ENCODE peak calls at places on chromosomes 12 and 14, in four cellular contexts. L is gastrocnemius medialis, A is body of pancreas, X is iPS DF 6.9. Z is an unnamed sample. For H3K4me1, the result is how much of the 10 kb centered on the place peaks cover.

GRCh38 chr12:132610896-132611602 is 667 bp upstream of the LRCOL1 start:
- DNase-seq in L (no peak), A (no peak), X (no peak), Z (no peak)

GRCh38 chr14:29521526-29522137 is 406.0 kb downstream of the PRKD1 start:
- DNase-seq in L (no peak), A (no peak), X (peak), Z (no peak)

GRCh38 chr12:118102609-118103008 is 1.2 kb downstream of the VSIG10 start:
- DNase-seq in L (no peak), A (no peak), X (no peak), Z (no peak)

GRCh38 chr14:95889236-95889979 is 12.8 kb downstream of the TUNAR start:
- DNase-seq in L (no peak), A (no peak), X (no peak), Z (no peak)

GRCh38 chr14:76768201-76768656 is 7.0 kb downstream of the VASH1 start:
- DNase-seq in L (no peak), A (peak), X (no peak), Z (peak)

GRCh38 chr12:57740656-57741412 is 2.3 kb upstream of the AGAP2 start:
- DNase-seq in L (no peak), A (no peak), X (no peak), Z (no peak)

GRCh38 chr12:5085896-5086295 is 42.2 kb downstream of the KCNA5 start:
- DNase-seq in L (no peak), A (no peak), X (no peak), Z (no peak)

GRCh38 chr12:27922591-27923139 is 49.9 kb downstream of the PTHLH start:
- DNase-seq in L (no peak), A (peak), X (no peak), Z (no peak)

GRCh38 chr12:22395666-22396065 is 61.2 kb upstream of the ST8SIA1 start:
- DNase-seq in L (no peak), A (no peak), X (no peak), Z (no peak)

GRCh38 chr14:33532581-33532980 is 418.3 kb downstream of the EGLN3 start:
- DNase-seq in L (no peak), A (no peak), X (no peak), Z (no peak)

GRCh38 chr14:23060536-23061260 is 3.4 kb upstream of the CDH24 start:
- DNase-seq in L (no peak), A (no peak), X (no peak), Z (no peak)

GRCh38 chr14:54348001-54348611 is 48.7 kb upstream of the CDKN3 start:
- DNase-seq in L (no peak), A (no peak), X (no peak), Z (no peak)

GRCh38 chr12:103903979-103904378 is 26.2 kb upstream of the HSP90B1 start:
- DNase-seq in L (no peak), A (no peak), X (no peak), Z (no peak)

GRCh38 chr12:49706351-49707126 is 666 bp downstream of the FMNL3 start:
- DNase-seq in L (no peak), A (peak), X (no peak), Z (peak)

GRCh38 chr14:53896773-53897172 is 59.9 kb downstream of the BMP4 start:
- DNase-seq in L (no peak), A (no peak), X (no peak), Z (no peak)

GRCh38 chr14:73567951-73568885 is 795 bp upstream of the ACOT2 start:
- DNase-seq in L (no peak), A (no peak), X (no peak), Z (no peak)

GRCh38 chr12:9049520-9050133 is 60.3 kb downstream of the KLRG1 start:
- DNase-seq in L (no peak), A (no peak), X (no peak), Z (no peak)

DNA sequence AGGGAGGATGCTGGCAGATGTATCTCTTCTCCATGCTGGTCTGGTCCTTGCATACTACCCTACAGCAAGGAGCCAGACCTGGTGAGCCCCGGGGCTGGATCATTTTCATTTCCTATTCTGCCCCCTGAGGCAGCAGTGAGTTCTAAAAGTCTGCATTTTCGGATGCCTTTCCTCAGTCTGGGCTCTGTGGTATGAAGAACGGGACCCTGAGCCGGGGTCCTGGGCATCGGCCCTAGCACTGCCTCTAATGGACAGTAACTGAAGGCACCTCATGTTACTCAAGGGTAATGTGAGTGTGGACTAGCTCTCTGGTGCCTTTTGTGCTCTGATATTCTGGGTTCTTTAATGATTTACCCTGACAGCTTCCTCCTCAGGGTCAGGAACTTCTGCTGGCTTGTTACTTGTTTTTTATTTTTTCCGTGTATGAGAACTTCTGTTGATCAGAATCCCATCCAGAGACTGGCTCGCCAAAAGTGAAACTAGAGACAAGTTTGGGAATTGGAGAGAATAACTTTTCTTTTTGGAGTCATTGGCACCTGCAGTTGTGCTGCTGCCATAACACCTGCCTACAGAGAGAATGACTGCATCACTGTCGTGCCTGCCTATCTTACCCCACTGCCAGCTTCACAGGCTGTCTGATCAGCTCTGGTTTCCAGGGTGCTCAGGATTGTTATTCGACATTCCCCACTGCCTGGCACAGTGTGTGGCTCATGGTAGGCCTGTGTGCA is 62.3 kb downstream of the SUSD6 start:
- DNase-seq in L (no peak), A (no peak), X (no peak), Z (no peak)
- H3K4me1 ChIP-seq in L (half or more), A (half or more), X (under half), Z (half or more)

GRCh38 chr12:109953656-109954055 is 42.5 kb downstream of the GIT2 start:
- DNase-seq in L (no peak), A (no peak), X (no peak), Z (no peak)
- H3K4me1 ChIP-seq in L (half or more), A (half or more), X (under half), Z (under half)

DNA sequence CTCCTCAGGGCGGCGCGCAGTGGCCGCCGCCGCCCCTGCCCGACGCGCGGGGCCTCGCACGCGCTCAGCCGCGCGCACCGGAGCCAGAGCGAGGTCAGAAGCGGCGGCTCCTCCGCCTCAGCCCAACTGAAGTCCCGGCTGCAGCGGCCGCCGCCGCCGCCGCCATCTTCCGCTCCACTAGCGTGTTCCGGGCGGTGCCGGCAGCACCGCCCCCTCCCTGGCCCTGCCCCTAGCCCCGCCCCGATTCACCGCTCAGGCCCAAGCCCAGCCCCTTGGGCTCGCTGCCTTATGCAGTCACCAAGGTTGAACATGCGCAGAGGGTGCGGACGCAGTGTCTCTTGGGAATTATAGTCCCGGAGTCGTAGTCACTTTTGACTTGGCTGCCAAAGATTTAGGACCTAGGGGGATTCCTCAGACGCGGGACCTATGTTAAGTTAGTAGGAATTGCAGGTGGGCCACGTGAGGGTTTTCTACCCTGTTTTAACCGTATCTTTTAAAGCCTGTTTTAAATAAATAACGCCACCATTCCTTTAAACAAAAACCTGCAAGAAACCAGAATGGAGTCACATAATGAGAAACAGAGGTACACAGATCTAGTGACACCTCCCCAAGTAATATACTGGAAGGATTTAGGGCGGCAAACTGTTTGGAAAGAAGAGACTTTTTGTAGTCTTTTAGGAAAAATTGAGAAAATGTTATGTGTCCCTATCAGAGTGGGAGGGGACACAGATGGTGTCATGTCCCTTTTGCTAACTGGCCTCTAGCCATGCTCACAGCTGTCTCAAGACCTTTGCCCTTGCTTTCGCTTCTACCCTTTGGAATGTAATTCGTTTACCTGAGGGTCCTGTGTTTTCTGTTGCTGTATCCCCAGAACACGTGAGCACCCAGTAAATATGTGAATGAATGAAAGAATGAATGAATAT is at the start of gene PPTC7:
- DNase-seq in L (peak), A (peak), X (peak), Z (peak)
- H3K4me1 ChIP-seq in L (half or more), A (half or more), X (under half), Z (half or more)

GRCh38 chr14:91357272-91357671 is 60.3 kb downstream of the CCDC88C start:
- DNase-seq in L (no peak), A (no peak), X (no peak), Z (no peak)

GRCh38 chr14:91357731-91358319 is 59.8 kb downstream of the CCDC88C start:
- DNase-seq in L (no peak), A (no peak), X (no peak), Z (no peak)

GRCh38 chr14:91356218-91356763 is 61.3 kb downstream of the CCDC88C start:
- DNase-seq in L (no peak), A (no peak), X (no peak), Z (no peak)

GRCh38 chr14:91360490-91361235 is 57.0 kb downstream of the CCDC88C start:
- DNase-seq in L (no peak), A (no peak), X (no peak), Z (no peak)

GRCh38 chr14:91358654-91359210 is 58.9 kb downstream of the CCDC88C start:
- DNase-seq in L (no peak), A (no peak), X (no peak), Z (no peak)
- H3K4me1 ChIP-seq in L (under half), A (under half), X (under half), Z (under half)

GRCh38 chr12:56087220-56087619 is 7.3 kb downstream of the ERBB3 start:
- DNase-seq in L (peak), A (peak), X (no peak), Z (peak)

GRCh38 chr12:56086096-56086495 is 6.1 kb downstream of the ERBB3 start:
- DNase-seq in L (no peak), A (peak), X (no peak), Z (no peak)

GRCh38 chr12:56082967-56083366 is 3.0 kb downstream of the ERBB3 start:
- DNase-seq in L (no peak), A (no peak), X (no peak), Z (no peak)

GRCh38 chr12:56084958-56085543 is 5.1 kb downstream of the ERBB3 start:
- DNase-seq in L (no peak), A (peak), X (no peak), Z (peak)

GRCh38 chr12:56086608-56087007 is 6.6 kb downstream of the ERBB3 start:
- DNase-seq in L (no peak), A (no peak), X (no peak), Z (no peak)
- H3K4me1 ChIP-seq in L (under half), A (half or more), X (under half), Z (under half)

DNA sequence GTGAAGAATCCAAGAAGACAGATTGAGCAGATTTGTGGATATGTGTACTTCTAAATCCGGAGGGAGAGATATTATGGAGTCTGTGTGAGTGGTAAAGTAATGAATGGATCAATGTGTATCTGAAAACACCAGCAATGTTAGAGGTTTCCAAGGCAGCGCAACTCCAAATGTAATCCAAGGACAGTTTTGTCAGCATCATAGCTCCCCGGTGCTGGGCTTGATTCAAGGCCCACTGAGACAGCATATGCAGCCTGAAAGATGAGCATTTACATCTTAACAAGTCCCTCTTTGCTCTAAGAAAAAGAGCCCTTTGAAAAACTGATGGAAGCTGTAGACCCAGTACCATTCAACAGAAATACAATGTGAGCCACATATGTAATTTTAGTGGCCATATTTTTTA is 38.3 kb upstream of the FRMD6 start:
- DNase-seq in L (no peak), A (no peak), X (no peak), Z (no peak)
- H3K4me1 ChIP-seq in L (under half), A (under half), X (under half), Z (under half)

GRCh38 chr12:111414711-111415252 is 9.1 kb downstream of the SH2B3 start:
- DNase-seq in L (no peak), A (no peak), X (no peak), Z (no peak)
- H3K4me1 ChIP-seq in L (under half), A (under half), X (under half), Z (under half)